ENCODE peak calls at places on chromosomes 4 and X, in nine cellular contexts. One of them, this sample, is unnamed.

GRCh38 chrX:102711872-102712215 is 404 bp upstream of the GPRASP2 start:
- DNase-seq in neural crest cell: no peak
- DNase-seq in right atrium auricular region: no peak
- DNase-seq in astrocyte: no peak
- DNase-seq in cardiac fibroblast: no peak
- DNase-seq in WTC11: no peak
- DNase-seq in psoas muscle: no peak
- DNase-seq in heart right ventricle: no peak
- DNase-seq in astrocyte of the spinal cord: no peak
- DNase-seq in this sample: no peak

GRCh38 chr4:52837716-52838558 is 24.2 kb upstream of the RASL11B start:
- DNase-seq in WTC11: no peak
- DNase-seq in heart right ventricle: peak
- DNase-seq in astrocyte: peak
- DNase-seq in neural crest cell: no peak
- DNase-seq in cardiac fibroblast: peak
- DNase-seq in psoas muscle: no peak
- DNase-seq in right atrium auricular region: peak
- DNase-seq in astrocyte of the spinal cord: peak
- DNase-seq in this sample: peak

GRCh38 chr4:162461952-162462351 is 298.2 kb upstream of the FSTL5 start:
- DNase-seq in psoas muscle: no peak
- DNase-seq in astrocyte: no peak
- DNase-seq in WTC11: no peak
- DNase-seq in cardiac fibroblast: no peak
- DNase-seq in neural crest cell: no peak
- DNase-seq in heart right ventricle: no peak
- DNase-seq in astrocyte of the spinal cord: peak
- DNase-seq in right atrium auricular region: no peak
- DNase-seq in this sample: no peak

GRCh38 chr4:45324381-45325111 is 598.2 kb upstream of the GNPDA2 start:
- DNase-seq in WTC11: no peak
- DNase-seq in cardiac fibroblast: no peak
- DNase-seq in psoas muscle: no peak
- DNase-seq in neural crest cell: no peak
- DNase-seq in heart right ventricle: no peak
- DNase-seq in right atrium auricular region: no peak
- DNase-seq in astrocyte: no peak
- DNase-seq in astrocyte of the spinal cord: no peak
- DNase-seq in this sample: no peak

GRCh38 chrX:132470830-132471229 is 18.0 kb downstream of the MBNL3 start:
- DNase-seq in heart right ventricle: no peak
- DNase-seq in astrocyte of the spinal cord: no peak
- DNase-seq in astrocyte: no peak
- DNase-seq in cardiac fibroblast: no peak
- DNase-seq in neural crest cell: no peak
- DNase-seq in WTC11: no peak
- DNase-seq in psoas muscle: no peak
- DNase-seq in right atrium auricular region: no peak
- DNase-seq in this sample: no peak

GRCh38 chrX:107724653-107725052 is 50.9 kb downstream of the TSC22D3 start:
- DNase-seq in cardiac fibroblast: no peak
- DNase-seq in astrocyte of the spinal cord: no peak
- DNase-seq in right atrium auricular region: no peak
- DNase-seq in astrocyte: no peak
- DNase-seq in WTC11: no peak
- DNase-seq in neural crest cell: no peak
- DNase-seq in heart right ventricle: no peak
- DNase-seq in psoas muscle: no peak
- DNase-seq in this sample: no peak

GRCh38 chr4:160403066-160403465 is 1300.2 kb downstream of the RAPGEF2 start:
- DNase-seq in psoas muscle: no peak
- DNase-seq in astrocyte of the spinal cord: no peak
- DNase-seq in heart right ventricle: no peak
- DNase-seq in WTC11: no peak
- DNase-seq in right atrium auricular region: no peak
- DNase-seq in cardiac fibroblast: no peak
- DNase-seq in neural crest cell: no peak
- DNase-seq in astrocyte: no peak
- DNase-seq in this sample: no peak

GRCh38 chr4:180861651-180862050 is 1381.6 kb upstream of the TENM3 start:
- DNase-seq in heart right ventricle: no peak
- DNase-seq in right atrium auricular region: no peak
- DNase-seq in astrocyte of the spinal cord: no peak
- DNase-seq in neural crest cell: no peak
- DNase-seq in psoas muscle: no peak
- DNase-seq in cardiac fibroblast: no peak
- DNase-seq in astrocyte: no peak
- DNase-seq in WTC11: no peak
- DNase-seq in this sample: no peak

GRCh38 chr4:81807927-81808672 is 336.4 kb upstream of the RASGEF1B start:
- DNase-seq in astrocyte: no peak
- DNase-seq in cardiac fibroblast: peak
- DNase-seq in right atrium auricular region: no peak
- DNase-seq in WTC11: no peak
- DNase-seq in neural crest cell: no peak
- DNase-seq in astrocyte of the spinal cord: no peak
- DNase-seq in psoas muscle: no peak
- DNase-seq in heart right ventricle: no peak
- DNase-seq in this sample: peak

GRCh38 chr4:176198316-176198903 is 3.0 kb upstream of the SPATA4 start:
- DNase-seq in astrocyte: no peak
- DNase-seq in right atrium auricular region: no peak
- DNase-seq in heart right ventricle: no peak
- DNase-seq in psoas muscle: no peak
- DNase-seq in WTC11: peak
- DNase-seq in neural crest cell: no peak
- DNase-seq in astrocyte of the spinal cord: no peak
- DNase-seq in cardiac fibroblast: no peak
- DNase-seq in this sample: no peak

GRCh38 chr4:88738146-88738545 is 40.5 kb upstream of the NAP1L5 start:
- DNase-seq in astrocyte of the spinal cord: no peak
- DNase-seq in cardiac fibroblast: no peak
- DNase-seq in heart right ventricle: no peak
- DNase-seq in neural crest cell: no peak
- DNase-seq in WTC11: no peak
- DNase-seq in psoas muscle: peak
- DNase-seq in right atrium auricular region: no peak
- DNase-seq in astrocyte: no peak
- DNase-seq in this sample: no peak

GRCh38 chr4:66852843-66853242 is 692.5 kb downstream of the CENPC start:
- DNase-seq in psoas muscle: no peak
- DNase-seq in right atrium auricular region: no peak
- DNase-seq in astrocyte: no peak
- DNase-seq in neural crest cell: no peak
- DNase-seq in astrocyte of the spinal cord: no peak
- DNase-seq in heart right ventricle: no peak
- DNase-seq in cardiac fibroblast: no peak
- DNase-seq in WTC11: no peak
- DNase-seq in this sample: no peak

GRCh38 chr4:13944095-13944501 is 316.6 kb upstream of the BOD1L1 start:
- DNase-seq in neural crest cell: no peak
- DNase-seq in WTC11: no peak
- DNase-seq in astrocyte of the spinal cord: no peak
- DNase-seq in heart right ventricle: peak
- DNase-seq in psoas muscle: no peak
- DNase-seq in astrocyte: no peak
- DNase-seq in right atrium auricular region: no peak
- DNase-seq in cardiac fibroblast: no peak
- DNase-seq in this sample: no peak

DNA sequence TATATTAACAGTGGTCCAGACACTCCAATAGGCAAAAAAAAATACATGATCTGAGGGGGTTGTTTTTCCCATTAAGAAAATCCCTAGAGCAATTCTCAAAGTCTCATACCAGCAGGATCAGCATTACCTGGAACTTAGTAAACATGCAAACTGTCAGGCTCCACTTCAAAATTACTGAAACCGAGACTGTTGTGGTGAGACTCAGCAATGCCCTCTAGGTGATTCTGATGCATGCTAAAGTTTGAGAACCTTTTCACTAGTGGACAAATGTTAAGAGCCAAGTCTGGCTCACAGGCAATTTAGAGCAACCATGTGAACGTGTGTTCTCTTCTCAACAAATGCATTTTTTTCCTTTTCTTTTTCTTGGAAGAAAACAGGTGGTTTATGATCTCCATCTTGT is 30.2 kb downstream of the NEK1 start:
- DNase-seq in astrocyte of the spinal cord: no peak
- DNase-seq in cardiac fibroblast: no peak
- DNase-seq in heart right ventricle: no peak
- DNase-seq in right atrium auricular region: no peak
- DNase-seq in psoas muscle: no peak
- DNase-seq in astrocyte: no peak
- DNase-seq in neural crest cell: no peak
- DNase-seq in WTC11: no peak
- DNase-seq in this sample: no peak
- TF ChIP-seq CTCF in astrocyte of the spinal cord: no peak
- TF ChIP-seq CTCF in cardiac fibroblast: no peak
- TF ChIP-seq CTCF in heart right ventricle: no peak
- TF ChIP-seq CTCF in right atrium auricular region: no peak
- TF ChIP-seq CTCF in psoas muscle: no peak
- TF ChIP-seq CTCF in astrocyte: no peak
- TF ChIP-seq CTCF in neural crest cell: no peak
- TF ChIP-seq CTCF in WTC11: no peak
- TF ChIP-seq CTCF in this sample: no peak

GRCh38 chr4:106343865-106344264 is 24.7 kb downstream of the GIMD1 start:
- DNase-seq in right atrium auricular region: no peak
- DNase-seq in astrocyte of the spinal cord: no peak
- DNase-seq in heart right ventricle: no peak
- DNase-seq in psoas muscle: no peak
- DNase-seq in cardiac fibroblast: no peak
- DNase-seq in neural crest cell: no peak
- DNase-seq in WTC11: no peak
- DNase-seq in astrocyte: no peak
- DNase-seq in this sample: no peak
- TF ChIP-seq CTCF in right atrium auricular region: no peak
- TF ChIP-seq CTCF in astrocyte of the spinal cord: no peak
- TF ChIP-seq CTCF in heart right ventricle: no peak
- TF ChIP-seq CTCF in psoas muscle: no peak
- TF ChIP-seq CTCF in cardiac fibroblast: no peak
- TF ChIP-seq CTCF in neural crest cell: no peak
- TF ChIP-seq CTCF in WTC11: no peak
- TF ChIP-seq CTCF in astrocyte: no peak
- TF ChIP-seq CTCF in this sample: no peak

DNA sequence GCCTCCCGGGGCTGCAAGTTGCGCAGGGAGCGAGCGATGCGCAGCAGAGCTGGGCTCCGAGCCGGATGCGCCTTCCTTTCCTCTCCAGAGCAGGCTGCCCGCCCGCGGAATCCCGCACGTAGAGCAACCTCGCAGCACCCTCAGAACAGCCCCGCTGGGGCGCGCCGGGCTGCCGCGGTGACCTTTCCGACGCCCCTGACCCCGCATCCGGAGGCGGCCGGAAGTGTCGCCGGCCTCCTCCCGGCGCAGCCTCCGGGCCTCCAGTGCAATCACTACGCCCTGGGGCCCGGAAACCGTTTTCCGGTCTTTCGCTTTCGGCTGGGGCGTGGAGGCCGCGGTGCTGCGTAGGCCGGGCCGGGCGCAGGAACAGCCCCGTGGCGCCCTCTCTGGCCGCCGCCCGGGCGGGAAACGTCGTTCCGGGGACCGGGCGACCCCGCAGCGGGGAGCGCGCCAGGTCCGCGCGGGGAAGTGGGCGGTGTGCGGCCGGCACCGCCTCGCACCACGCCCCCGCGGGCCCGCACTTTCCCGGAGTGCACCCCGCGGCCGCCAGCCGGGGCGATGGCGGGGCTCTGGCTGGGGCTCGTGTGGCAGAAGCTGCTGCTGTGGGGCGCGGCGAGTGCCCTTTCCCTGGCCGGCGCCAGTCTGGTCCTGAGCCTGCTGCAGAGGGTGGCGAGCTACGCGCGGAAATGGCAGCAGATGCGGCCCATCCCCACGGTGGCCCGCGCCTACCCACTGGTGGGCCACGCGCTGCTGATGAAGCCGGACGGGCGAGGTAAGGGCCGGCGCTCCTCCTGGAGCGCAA is at the start of gene CYP4V2:
- DNase-seq in neural crest cell: peak
- DNase-seq in WTC11: peak
- DNase-seq in right atrium auricular region: peak
- DNase-seq in cardiac fibroblast: peak
- DNase-seq in psoas muscle: peak
- DNase-seq in astrocyte: peak
- DNase-seq in heart right ventricle: peak
- DNase-seq in astrocyte of the spinal cord: peak
- DNase-seq in this sample: peak
- TF ChIP-seq CTCF in neural crest cell: peak
- TF ChIP-seq CTCF in WTC11: no peak
- TF ChIP-seq CTCF in right atrium auricular region: peak
- TF ChIP-seq CTCF in cardiac fibroblast: no peak
- TF ChIP-seq CTCF in psoas muscle: peak
- TF ChIP-seq CTCF in astrocyte: no peak
- TF ChIP-seq CTCF in heart right ventricle: peak
- TF ChIP-seq CTCF in astrocyte of the spinal cord: peak
- TF ChIP-seq CTCF in this sample: peak

DNA sequence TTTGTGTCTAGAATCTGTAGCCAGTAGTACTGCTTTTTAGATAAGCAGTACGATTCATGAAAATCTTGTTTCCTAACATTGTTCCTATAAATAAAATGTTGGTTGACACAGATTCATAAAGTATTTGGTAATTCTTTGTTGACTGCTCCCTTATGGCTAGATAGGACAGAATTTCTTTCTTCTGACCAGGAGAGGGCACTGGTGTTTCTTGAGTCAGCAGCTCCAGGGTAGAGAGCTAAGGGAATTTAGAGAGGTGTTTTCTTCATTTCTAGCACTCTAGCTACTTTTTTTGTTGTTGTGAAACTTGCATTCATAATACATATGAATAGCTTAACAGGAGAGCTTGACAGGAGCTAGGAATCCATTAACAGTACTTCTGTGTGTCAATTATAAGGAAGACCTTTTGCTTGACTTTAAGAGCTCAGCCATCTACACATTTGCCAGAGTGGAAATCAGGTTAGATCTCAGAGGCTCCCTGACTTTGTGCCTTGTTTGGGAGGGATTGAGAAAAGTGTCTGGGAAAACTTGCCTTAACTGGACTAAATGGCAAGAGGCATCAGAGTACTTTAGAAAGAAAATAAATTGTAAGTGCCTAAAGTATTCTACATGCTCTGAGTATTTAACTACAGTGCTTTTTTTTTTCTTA is 756.1 kb downstream of the SH3BGRL start:
- DNase-seq in heart right ventricle: no peak
- DNase-seq in psoas muscle: no peak
- DNase-seq in cardiac fibroblast: no peak
- DNase-seq in astrocyte of the spinal cord: no peak
- DNase-seq in right atrium auricular region: no peak
- DNase-seq in astrocyte: no peak
- DNase-seq in neural crest cell: no peak
- DNase-seq in WTC11: no peak
- DNase-seq in this sample: no peak
- TF ChIP-seq CTCF in heart right ventricle: peak
- TF ChIP-seq CTCF in psoas muscle: peak
- TF ChIP-seq CTCF in cardiac fibroblast: no peak
- TF ChIP-seq CTCF in astrocyte of the spinal cord: no peak
- TF ChIP-seq CTCF in right atrium auricular region: no peak
- TF ChIP-seq CTCF in astrocyte: no peak
- TF ChIP-seq CTCF in neural crest cell: peak
- TF ChIP-seq CTCF in WTC11: no peak
- TF ChIP-seq CTCF in this sample: no peak